ENCODE peak calls at places on chromosomes 13 and 19, in nine cellular contexts. One of them, this sample, is unnamed.

GRCh38 chr19:48806818-48807589 is 3.8 kb downstream of the BCAT2 start:
- DNase-seq in activated CD4-positive, alpha-beta T cell treated with anti-CD3 and anti-CD28 coated beads, Interleukin-2, amount 50 U/mL, for 48 hours: no peak
- DNase-seq in HS-5: no peak
- DNase-seq in LoVo: no peak
- DNase-seq in endodermal cell: peak
- DNase-seq in left kidney: peak
- DNase-seq in CD4-positive, alpha-beta T cell: no peak
- DNase-seq in ACHN: peak
- DNase-seq in T-helper 2 cell: no peak
- DNase-seq in this sample: peak

GRCh38 chr19:2962018-2962670 is 15.2 kb upstream of the TLE6 start:
- DNase-seq in activated CD4-positive, alpha-beta T cell treated with anti-CD3 and anti-CD28 coated beads, Interleukin-2, amount 50 U/mL, for 48 hours: no peak
- DNase-seq in HS-5: peak
- DNase-seq in LoVo: peak
- DNase-seq in endodermal cell: peak
- DNase-seq in left kidney: peak
- DNase-seq in CD4-positive, alpha-beta T cell: peak
- DNase-seq in ACHN: peak
- DNase-seq in T-helper 2 cell: peak
- DNase-seq in this sample: no peak

GRCh38 chr19:56120002-56120370 is 1.1 kb downstream of the ZNF787 start:
- DNase-seq in activated CD4-positive, alpha-beta T cell treated with anti-CD3 and anti-CD28 coated beads, Interleukin-2, amount 50 U/mL, for 48 hours: no peak
- DNase-seq in HS-5: no peak
- DNase-seq in LoVo: no peak
- DNase-seq in endodermal cell: no peak
- DNase-seq in left kidney: no peak
- DNase-seq in CD4-positive, alpha-beta T cell: no peak
- DNase-seq in ACHN: no peak
- DNase-seq in T-helper 2 cell: no peak
- DNase-seq in this sample: no peak

GRCh38 chr13:20702530-20702929 is 969 bp upstream of the IL17D start:
- DNase-seq in activated CD4-positive, alpha-beta T cell treated with anti-CD3 and anti-CD28 coated beads, Interleukin-2, amount 50 U/mL, for 48 hours: no peak
- DNase-seq in HS-5: no peak
- DNase-seq in LoVo: no peak
- DNase-seq in endodermal cell: no peak
- DNase-seq in left kidney: peak
- DNase-seq in CD4-positive, alpha-beta T cell: no peak
- DNase-seq in ACHN: no peak
- DNase-seq in T-helper 2 cell: no peak
- DNase-seq in this sample: no peak

GRCh38 chr19:12137541-12137940 is 2.6 kb downstream of the ZNF20 start:
- DNase-seq in activated CD4-positive, alpha-beta T cell treated with anti-CD3 and anti-CD28 coated beads, Interleukin-2, amount 50 U/mL, for 48 hours: peak
- DNase-seq in HS-5: no peak
- DNase-seq in LoVo: no peak
- DNase-seq in endodermal cell: peak
- DNase-seq in left kidney: peak
- DNase-seq in CD4-positive, alpha-beta T cell: peak
- DNase-seq in ACHN: no peak
- DNase-seq in T-helper 2 cell: no peak
- DNase-seq in this sample: no peak

GRCh38 chr13:79936368-79937136 is 404.4 kb downstream of the SPRY2 start:
- DNase-seq in activated CD4-positive, alpha-beta T cell treated with anti-CD3 and anti-CD28 coated beads, Interleukin-2, amount 50 U/mL, for 48 hours: no peak
- DNase-seq in HS-5: peak
- DNase-seq in LoVo: peak
- DNase-seq in endodermal cell: no peak
- DNase-seq in left kidney: peak
- DNase-seq in CD4-positive, alpha-beta T cell: no peak
- DNase-seq in ACHN: peak
- DNase-seq in T-helper 2 cell: no peak
- DNase-seq in this sample: peak

GRCh38 chr13:31962661-31963345 is 68.8 kb upstream of the FRY start:
- DNase-seq in activated CD4-positive, alpha-beta T cell treated with anti-CD3 and anti-CD28 coated beads, Interleukin-2, amount 50 U/mL, for 48 hours: no peak
- DNase-seq in HS-5: no peak
- DNase-seq in LoVo: no peak
- DNase-seq in endodermal cell: no peak
- DNase-seq in left kidney: no peak
- DNase-seq in CD4-positive, alpha-beta T cell: no peak
- DNase-seq in ACHN: peak
- DNase-seq in T-helper 2 cell: no peak
- DNase-seq in this sample: no peak

GRCh38 chr19:51691122-51692064 is 1.7 kb upstream of the SPACA6 start:
- DNase-seq in activated CD4-positive, alpha-beta T cell treated with anti-CD3 and anti-CD28 coated beads, Interleukin-2, amount 50 U/mL, for 48 hours: no peak
- DNase-seq in HS-5: no peak
- DNase-seq in LoVo: no peak
- DNase-seq in endodermal cell: peak
- DNase-seq in left kidney: peak
- DNase-seq in CD4-positive, alpha-beta T cell: no peak
- DNase-seq in ACHN: peak
- DNase-seq in T-helper 2 cell: no peak
- DNase-seq in this sample: no peak

GRCh38 chr19:10009269-10009665 is 1.0 kb downstream of the COL5A3 start:
- DNase-seq in activated CD4-positive, alpha-beta T cell treated with anti-CD3 and anti-CD28 coated beads, Interleukin-2, amount 50 U/mL, for 48 hours: peak
- DNase-seq in HS-5: no peak
- DNase-seq in LoVo: no peak
- DNase-seq in endodermal cell: peak
- DNase-seq in left kidney: peak
- DNase-seq in CD4-positive, alpha-beta T cell: peak
- DNase-seq in ACHN: peak
- DNase-seq in T-helper 2 cell: peak
- DNase-seq in this sample: peak

GRCh38 chr19:54790711-54791110 is 12.7 kb upstream of the KIR2DL4 start:
- DNase-seq in activated CD4-positive, alpha-beta T cell treated with anti-CD3 and anti-CD28 coated beads, Interleukin-2, amount 50 U/mL, for 48 hours: no peak
- DNase-seq in HS-5: no peak
- DNase-seq in LoVo: no peak
- DNase-seq in endodermal cell: no peak
- DNase-seq in left kidney: no peak
- DNase-seq in CD4-positive, alpha-beta T cell: no peak
- DNase-seq in ACHN: no peak
- DNase-seq in T-helper 2 cell: no peak
- DNase-seq in this sample: no peak

GRCh38 chr19:17294051-17294891 is 9.0 kb downstream of the ABHD8 start:
- DNase-seq in activated CD4-positive, alpha-beta T cell treated with anti-CD3 and anti-CD28 coated beads, Interleukin-2, amount 50 U/mL, for 48 hours: peak
- DNase-seq in HS-5: no peak
- DNase-seq in LoVo: peak
- DNase-seq in endodermal cell: peak
- DNase-seq in left kidney: peak
- DNase-seq in CD4-positive, alpha-beta T cell: peak
- DNase-seq in ACHN: no peak
- DNase-seq in T-helper 2 cell: peak
- DNase-seq in this sample: peak

GRCh38 chr13:98325724-98326123 is 148.7 kb upstream of the RNF113B start:
- DNase-seq in activated CD4-positive, alpha-beta T cell treated with anti-CD3 and anti-CD28 coated beads, Interleukin-2, amount 50 U/mL, for 48 hours: no peak
- DNase-seq in HS-5: no peak
- DNase-seq in LoVo: no peak
- DNase-seq in endodermal cell: no peak
- DNase-seq in left kidney: peak
- DNase-seq in CD4-positive, alpha-beta T cell: no peak
- DNase-seq in ACHN: no peak
- DNase-seq in T-helper 2 cell: no peak
- DNase-seq in this sample: no peak

GRCh38 chr19:55070755-55071502 is 4.7 kb upstream of the EPS8L1 start:
- DNase-seq in activated CD4-positive, alpha-beta T cell treated with anti-CD3 and anti-CD28 coated beads, Interleukin-2, amount 50 U/mL, for 48 hours: no peak
- DNase-seq in HS-5: peak
- DNase-seq in LoVo: peak
- DNase-seq in endodermal cell: no peak
- DNase-seq in left kidney: peak
- DNase-seq in CD4-positive, alpha-beta T cell: no peak
- DNase-seq in ACHN: peak
- DNase-seq in T-helper 2 cell: no peak
- DNase-seq in this sample: peak

GRCh38 chr13:21879263-21879914 is 208.5 kb downstream of the FGF9 start:
- DNase-seq in activated CD4-positive, alpha-beta T cell treated with anti-CD3 and anti-CD28 coated beads, Interleukin-2, amount 50 U/mL, for 48 hours: no peak
- DNase-seq in HS-5: no peak
- DNase-seq in LoVo: no peak
- DNase-seq in endodermal cell: no peak
- DNase-seq in left kidney: no peak
- DNase-seq in CD4-positive, alpha-beta T cell: no peak
- DNase-seq in ACHN: no peak
- DNase-seq in T-helper 2 cell: no peak
- DNase-seq in this sample: no peak